ENCODE peak calls at places on chromosomes 16 and 17, in six cellular contexts. A is H9, W is trophoblast cell, I is IMR-90, Q is H1, M is neuronal stem cell. Y is an unnamed sample.

GRCh38 chr16:47197536-47198179 is 53.9 kb upstream of the NETO2 start:
- DNase-seq in Q (no peak), M (no peak), W (no peak), I (peak), A (no peak), Y (no peak)

GRCh38 chr17:29390856-29391631 is 881 bp downstream of the TAOK1 start:
- DNase-seq in W (no peak), Q (no peak), M (no peak), I (peak), A (peak), Y (peak)

GRCh38 chr17:55521193-55521592 is 9.9 kb upstream of the SMIM36 start:
- DNase-seq in M (no peak), A (no peak), Q (no peak), I (no peak), W (no peak), Y (no peak)

GRCh38 chr17:81537856-81538555 is 9.8 kb downstream of the FSCN2 start:
- DNase-seq in W (no peak), Q (no peak), I (no peak), M (no peak), A (no peak), Y (no peak)

GRCh38 chr16:69930117-69930776 is 20.9 kb upstream of the CLEC18A start:
- DNase-seq in I (peak), Q (no peak), W (peak), M (peak), A (peak), Y (peak)

GRCh38 chr17:29138991-29139682 is 41.1 kb downstream of the MYO18A start:
- DNase-seq in I (no peak), W (peak), M (no peak), A (no peak), Q (no peak), Y (no peak)

GRCh38 chr16:19735074-19735867 is 17.2 kb downstream of the IQCK start:
- DNase-seq in M (no peak), I (no peak), A (no peak), Q (no peak), W (no peak), Y (no peak)

GRCh38 chr16:26111900-26112299 is 420.1 kb downstream of the HS3ST4 start:
- DNase-seq in I (no peak), M (no peak), A (no peak), Q (no peak), W (no peak), Y (no peak)

GRCh38 chr16:6884002-6884401 is 448.6 kb upstream of the RBFOX1 start:
- DNase-seq in M (no peak), I (no peak), A (no peak), Q (no peak), W (no peak), Y (no peak)

DNA sequence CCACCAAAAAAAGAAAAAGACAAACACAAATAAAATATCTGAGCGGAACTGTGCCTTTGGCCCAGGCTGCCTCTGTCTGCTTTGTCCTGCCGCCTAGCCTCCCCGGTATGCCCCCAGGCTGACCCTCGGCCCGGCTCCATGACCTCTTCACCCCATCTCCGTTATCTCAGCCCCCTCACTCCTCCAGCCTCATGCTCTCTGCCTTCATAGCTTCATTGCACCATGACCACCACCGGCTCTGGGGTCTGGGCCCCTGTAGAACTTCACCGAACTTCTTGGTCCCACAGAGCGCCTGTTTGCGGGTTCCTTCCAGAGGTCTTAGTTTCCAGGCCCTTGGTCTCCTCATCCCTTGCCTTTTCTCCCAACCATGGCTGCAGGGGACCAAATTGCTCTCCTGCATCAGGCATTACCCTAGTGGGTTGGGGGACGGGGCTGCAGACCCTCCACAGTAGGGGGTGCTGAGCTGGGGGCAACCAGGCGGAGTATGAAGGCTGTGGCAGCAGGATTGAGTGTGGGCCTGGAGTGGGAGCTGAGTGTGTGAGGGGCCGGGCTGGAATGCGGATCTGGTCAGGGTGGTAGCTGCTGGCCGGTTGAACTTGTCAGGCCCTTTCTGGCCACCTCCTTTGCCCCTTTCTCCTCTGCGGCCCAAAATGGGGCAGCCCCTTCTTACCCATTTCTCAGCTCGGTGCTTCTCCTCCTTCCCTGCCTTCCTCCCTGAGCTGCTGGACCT is 6.9 kb downstream of the HIRIP3 start:
- DNase-seq in W (no peak), I (no peak), A (no peak), Q (no peak), M (no peak), Y (no peak)
- H4K91ac ChIP-seq in W (no peak), I (no peak), A (no peak), Q (no peak), M (no peak), Y (no peak)

GRCh38 chr17:17072546-17072945 is 30.3 kb downstream of the MPRIP start:
- DNase-seq in M (no peak), A (no peak), W (no peak), Q (no peak), I (no peak), Y (no peak)
- H4K91ac ChIP-seq in M (no peak), A (no peak), W (no peak), Q (no peak), I (no peak), Y (no peak)

GRCh38 chr17:78544876-78545755 is 32.1 kb downstream of the DNAH17 start:
- DNase-seq in Q (no peak), M (no peak), A (no peak), I (no peak), W (no peak), Y (no peak)

GRCh38 chr17:78537217-78537860 is 39.9 kb downstream of the DNAH17 start:
- DNase-seq in A (no peak), I (no peak), W (no peak), Q (no peak), M (no peak), Y (no peak)

GRCh38 chr17:78539771-78540170 is 37.4 kb downstream of the DNAH17 start:
- DNase-seq in A (no peak), W (no peak), M (no peak), I (no peak), Q (no peak), Y (no peak)

GRCh38 chr17:78538033-78538776 is 39.0 kb downstream of the DNAH17 start:
- DNase-seq in I (no peak), Q (no peak), W (no peak), A (no peak), M (no peak), Y (no peak)

GRCh38 chr17:78541488-78542237 is 35.5 kb downstream of the DNAH17 start:
- DNase-seq in M (no peak), I (no peak), Q (no peak), A (no peak), W (no peak), Y (peak)
- H4K91ac ChIP-seq in M (no peak), I (no peak), Q (no peak), A (no peak), W (no peak), Y (no peak)

GRCh38 chr16:71407731-71408130 is 34.1 kb downstream of the TLE7 start:
- DNase-seq in M (no peak), I (no peak), Q (no peak), A (no peak), W (no peak), Y (no peak)
- H4K91ac ChIP-seq in M (no peak), I (no peak), Q (no peak), A (no peak), W (no peak), Y (no peak)

DNA sequence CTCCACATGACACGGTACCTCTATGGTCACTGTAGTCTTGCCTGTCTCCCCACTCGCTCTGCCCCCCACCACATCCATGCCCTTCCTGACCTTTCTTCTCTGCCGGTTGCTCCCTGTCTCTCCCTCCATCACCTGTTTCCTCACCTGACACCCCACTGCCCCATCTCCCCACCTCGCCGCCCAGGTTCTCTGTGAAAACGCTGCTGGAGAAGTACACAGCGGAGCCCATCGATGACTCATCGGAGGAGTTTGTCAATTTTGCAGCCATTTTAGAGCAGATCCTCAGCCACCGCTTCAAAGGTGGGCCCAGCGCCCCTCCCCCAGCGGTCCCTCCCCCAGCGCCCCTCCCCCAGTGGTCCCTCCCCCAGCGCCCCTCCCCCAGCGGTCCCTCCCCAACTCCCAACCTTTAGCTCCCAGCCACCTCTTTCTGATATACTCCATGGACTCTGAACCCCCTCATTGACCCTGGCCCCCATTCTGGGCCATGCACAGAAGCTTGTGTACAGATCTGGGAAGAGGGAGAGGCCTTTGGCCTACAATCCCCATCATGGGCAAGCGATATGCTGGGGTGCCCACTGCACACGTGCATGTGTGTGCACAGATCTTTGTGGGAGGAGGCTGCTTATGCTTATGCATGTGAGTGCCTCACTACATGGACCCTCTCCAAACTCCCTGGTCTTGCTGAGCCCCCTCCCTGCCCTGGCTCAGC is 4.1 kb downstream of the RUNDC3A start:
- DNase-seq in W (no peak), I (no peak), Q (no peak), M (no peak), A (no peak), Y (no peak)
- H4K91ac ChIP-seq in W (no peak), I (no peak), Q (no peak), M (no peak), A (no peak), Y (no peak)

GRCh38 chr16:28982949-28983348 is 1.9 kb upstream of the LAT start:
- DNase-seq in A (no peak), W (no peak), I (no peak), M (no peak), Q (no peak), Y (no peak)

GRCh38 chr16:28982418-28982817 is 2.4 kb upstream of the LAT start:
- DNase-seq in A (no peak), Q (no peak), I (no peak), M (no peak), W (no peak), Y (no peak)

GRCh38 chr16:28981517-28981916 is 3.3 kb upstream of the LAT start:
- DNase-seq in M (no peak), A (peak), I (no peak), Q (no peak), W (no peak), Y (no peak)

GRCh38 chr16:28983644-28984043 is 1.2 kb upstream of the LAT start:
- DNase-seq in Q (no peak), M (no peak), I (no peak), A (no peak), W (no peak), Y (no peak)

GRCh38 chr16:28980929-28981328 is 3.9 kb upstream of the LAT start:
- DNase-seq in M (no peak), W (no peak), A (no peak), Q (no peak), I (no peak), Y (no peak)
- H4K91ac ChIP-seq in M (no peak), W (no peak), A (no peak), Q (no peak), I (no peak), Y (no peak)

GRCh38 chr17:56641894-56642293 is 48.4 kb downstream of the NOG start:
- DNase-seq in I (no peak), A (no peak), Q (no peak), W (no peak), M (no peak), Y (no peak)

GRCh38 chr17:56638536-56639177 is 45.2 kb downstream of the NOG start:
- DNase-seq in W (peak), A (no peak), M (no peak), I (no peak), Q (no peak), Y (no peak)

GRCh38 chr17:56639517-56639916 is 46.0 kb downstream of the NOG start:
- DNase-seq in A (no peak), Q (no peak), W (no peak), I (no peak), M (no peak), Y (no peak)

GRCh38 chr17:56642424-56642823 is 48.9 kb downstream of the NOG start:
- DNase-seq in M (no peak), A (no peak), Q (no peak), I (no peak), W (no peak), Y (no peak)

DNA sequence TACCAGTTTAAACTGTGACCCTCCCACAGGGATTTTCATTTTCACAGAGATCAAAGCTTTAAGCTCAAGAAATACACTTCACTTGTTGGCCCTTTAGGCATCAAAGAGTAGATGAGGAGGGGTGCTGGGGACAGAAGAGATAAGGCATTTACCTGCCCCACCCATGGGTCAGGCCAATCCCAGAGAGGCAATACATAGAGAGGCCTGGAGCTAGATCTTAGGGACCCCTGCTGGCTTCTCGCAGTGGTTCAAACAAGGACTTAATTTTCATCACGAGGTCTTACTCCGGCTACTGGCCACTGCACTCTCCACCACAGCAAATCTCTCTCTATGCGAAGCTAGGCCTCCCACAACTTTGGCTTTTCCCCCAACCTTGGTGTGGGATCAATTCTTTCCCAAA is 46.6 kb downstream of the NOG start:
- DNase-seq in A (no peak), M (no peak), Q (no peak), I (no peak), W (no peak), Y (no peak)
- H4K91ac ChIP-seq in A (no peak), M (no peak), Q (no peak), I (no peak), W (no peak), Y (no peak)

DNA sequence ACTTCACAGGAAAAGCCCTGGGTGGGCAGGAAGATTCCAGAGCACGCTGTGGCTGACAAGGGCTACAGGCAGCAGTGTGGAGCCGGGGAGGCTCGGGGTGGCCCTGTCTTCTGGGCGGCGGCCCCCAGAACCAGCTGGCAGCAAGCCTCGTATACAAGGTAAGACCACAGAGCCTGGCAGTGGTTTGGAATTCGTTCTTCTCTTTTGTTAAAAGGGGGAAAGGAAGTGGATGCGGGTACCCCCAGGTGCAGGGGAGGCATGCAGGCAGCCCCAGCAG is 6.0 kb downstream of the UBALD1 start:
- DNase-seq in A (no peak), I (no peak), Q (no peak), M (no peak), W (no peak), Y (no peak)
- H4K91ac ChIP-seq in A (no peak), I (no peak), Q (no peak), M (no peak), W (no peak), Y (no peak)

GRCh38 chr16:79173101-79173500 is 427.4 kb downstream of the MAF start:
- DNase-seq in W (no peak), M (no peak), Q (no peak), I (no peak), A (no peak), Y (no peak)
- H4K91ac ChIP-seq in W (no peak), M (no peak), Q (peak), I (no peak), A (no peak), Y (no peak)

Y was measured in mesenchymal stem cell.